ENCODE peak calls at places on chromosomes 3 and 15, in ten cellular contexts. I is HL-60, J is body of pancreas, W is transverse colon, U is stomach, G is mammary epithelial cell, E is fibroblast of lung, C is tibial artery, S is PC-3, P is neural progenitor cell. Z is an unnamed sample.
A peak's percentile ranks its signal among the peaks of the same experiment; 100 is the strongest.

GRCh38 chr3:53030864-53031445 is 14.9 kb downstream of the SFMBT1 start:
- DNase-seq in I (no peak), J (no peak), W (peak; percentile 48), U (no peak), G (peak; percentile 52), E (no peak), C (no peak), S (no peak), P (no peak), Z (peak; percentile 12)

GRCh38 chr15:90869601-90870353 is 1.4 kb downstream of the FURIN start:
- DNase-seq in I (peak; percentile 77), J (peak; percentile 58), W (peak; percentile 60), U (no peak), G (peak; percentile 83), E (peak; percentile 95), C (peak; percentile 90), S (peak; percentile 90), P (peak; percentile 61), Z (peak; percentile 88)

GRCh38 chr3:128730521-128730920 is 4.5 kb downstream of the RAB7A start:
- DNase-seq in I (no peak), J (no peak), W (no peak), U (no peak), G (no peak), E (no peak), C (no peak), S (no peak), P (no peak), Z (no peak)

GRCh38 chr3:188400494-188401243 is 246.7 kb downstream of the LPP start:
- DNase-seq in I (no peak), J (no peak), W (no peak), U (no peak), G (no peak), E (no peak), C (no peak), S (no peak), P (no peak), Z (no peak)

GRCh38 chr3:59424268-59425010 is 374.6 kb upstream of the CFAP20DC start:
- DNase-seq in I (no peak), J (no peak), W (no peak), U (no peak), G (peak; percentile 92), E (peak; percentile 92), C (no peak), S (peak; percentile 66), P (no peak), Z (no peak)

GRCh38 chr15:86193716-86194408 is 114.2 kb downstream of the AGBL1 start:
- DNase-seq in I (no peak), J (no peak), W (no peak), U (no peak), G (no peak), E (no peak), C (no peak), S (no peak), P (no peak), Z (no peak)

GRCh38 chr15:80852676-80853075 is 73.5 kb downstream of the CEMIP start:
- DNase-seq in I (no peak), J (no peak), W (peak; percentile 20), U (no peak), G (peak; percentile 62), E (no peak), C (no peak), S (peak; percentile 89), P (no peak), Z (no peak)

GRCh38 chr15:34987623-34987981 is 485 bp downstream of the ZNF770 start:
- DNase-seq in I (no peak), J (no peak), W (no peak), U (no peak), G (no peak), E (no peak), C (no peak), S (no peak), P (no peak), Z (peak; percentile 11)

GRCh38 chr3:49805367-49805782 is 2.3 kb downstream of the INKA1 start:
- DNase-seq in I (peak; percentile 88), J (peak; percentile 88), W (peak; percentile 50), U (peak; percentile 83), G (no peak), E (peak; percentile 21), C (peak; percentile 98), S (peak; percentile 47), P (no peak), Z (peak; percentile 98)

GRCh38 chr3:11240496-11240895 is 31.7 kb upstream of the ATG7 start:
- DNase-seq in I (no peak), J (no peak), W (no peak), U (no peak), G (no peak), E (peak; percentile 37), C (no peak), S (no peak), P (no peak), Z (no peak)

GRCh38 chr15:91942676-91943417 is 89.3 kb downstream of the SLCO3A1 start:
- DNase-seq in I (peak; percentile 96), J (peak; percentile 79), W (peak; percentile 84), U (peak; percentile 72), G (peak; percentile 99), E (peak; percentile 85), C (peak; percentile 92), S (peak; percentile 74), P (no peak), Z (peak; percentile 88)

GRCh38 chr3:30232142-30232541 is 374.3 kb upstream of the TGFBR2 start:
- DNase-seq in I (peak; percentile 45), J (no peak), W (no peak), U (no peak), G (no peak), E (peak; percentile 93), C (no peak), S (no peak), P (no peak), Z (no peak)

GRCh38 chr3:172564499-172564898 is 41.3 kb upstream of the TNFSF10 start:
- DNase-seq in I (no peak), J (no peak), W (no peak), U (no peak), G (no peak), E (no peak), C (no peak), S (no peak), P (no peak), Z (no peak)
- H3K27ac ChIP-seq in I (no peak overlapping the region), J (no peak overlapping the region), W (peak overlapping the region; percentile 88), U (no peak overlapping the region), G (no peak overlapping the region), E (no peak overlapping the region), C (no peak overlapping the region), S (no peak overlapping the region), P (no peak overlapping the region), Z (no peak overlapping the region)

GRCh38 chr15:67520976-67521769 is at the start of gene C15orf61:
- DNase-seq in I (peak; percentile 84), J (peak; percentile 96), W (peak; percentile 93), U (peak; percentile 91), G (peak; percentile 87), E (peak; percentile 80), C (peak; percentile 93), S (peak; percentile 91), P (peak; percentile 87), Z (peak; percentile 93)
- TF ChIP-seq CTCF in I (no peak), J (peak; percentile 18), W (no peak), U (no peak), G (no peak), E (peak; percentile 5), C (no peak), S (no peak), P (no peak), Z (no peak)

DNA sequence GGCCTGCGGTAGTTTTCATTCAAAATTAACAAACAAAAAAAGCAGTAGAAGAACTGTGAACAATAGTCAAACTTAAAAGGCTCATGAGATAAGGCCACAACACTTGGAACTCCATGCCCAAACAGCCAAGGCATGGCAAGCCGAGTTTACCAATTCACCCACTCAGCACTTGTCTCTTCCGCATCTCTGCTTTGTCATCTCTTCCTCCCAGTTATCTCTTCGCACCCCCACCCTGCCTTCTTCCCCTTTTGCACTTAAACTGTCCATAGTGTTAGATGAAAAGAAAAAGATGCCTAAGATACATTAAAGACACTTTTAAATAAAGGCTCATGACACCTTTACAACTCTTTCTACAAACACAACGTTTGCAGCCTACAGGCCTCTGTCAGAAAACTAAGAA is 11.1 kb downstream of the TLE3 start:
- DNase-seq in I (peak; percentile 79), J (no peak), W (no peak), U (no peak), G (no peak), E (no peak), C (no peak), S (no peak), P (no peak), Z (no peak)
- H3K4me3 ChIP-seq in I (no peak overlapping the region), J (no peak overlapping the region), W (no peak overlapping the region), U (no peak overlapping the region), G (no peak overlapping the region), E (no peak overlapping the region), C (no peak overlapping the region), S (no peak overlapping the region), P (no peak overlapping the region), Z (no peak overlapping the region)

DNA sequence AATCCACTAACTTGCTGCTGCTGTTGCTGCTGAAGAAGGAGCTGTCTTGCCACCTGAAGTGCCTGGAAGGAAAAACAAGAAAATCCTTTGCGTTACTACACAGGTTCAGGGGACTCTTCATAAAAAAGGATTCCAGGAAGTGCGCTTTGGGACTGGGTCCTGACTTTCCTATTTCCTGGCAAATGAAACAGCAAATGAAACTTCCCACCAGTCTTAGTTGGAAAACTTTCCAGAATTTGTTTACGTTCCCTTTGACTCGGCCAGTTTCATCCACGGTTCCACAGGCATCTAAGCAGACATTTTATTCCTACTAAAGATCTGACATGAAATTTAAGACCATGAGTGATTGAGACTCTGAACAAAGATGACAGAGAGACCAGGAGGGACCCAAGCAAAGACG is 471.0 kb downstream of the FOXP1 start:
- DNase-seq in I (no peak), J (no peak), W (no peak), U (no peak), G (no peak), E (no peak), C (no peak), S (no peak), P (no peak), Z (no peak)
- H3K27ac ChIP-seq in I (no peak overlapping the region), J (no peak overlapping the region), W (peak overlapping the region; percentile 68), U (peak overlapping the region; percentile 77), G (peak overlapping the region; percentile 67), E (peak overlapping the region; percentile 81), C (peak overlapping the region; percentile 34), S (peak overlapping the region; percentile 72), P (no peak overlapping the region), Z (peak overlapping the region; percentile 10)

GRCh38 chr15:61483599-61483998 is 254.5 kb upstream of the RORA start:
- DNase-seq in I (no peak), J (no peak), W (no peak), U (no peak), G (no peak), E (no peak), C (no peak), S (no peak), P (no peak), Z (no peak)
- TF ChIP-seq CTCF in I (no peak), J (no peak), W (no peak), U (no peak), G (no peak), E (no peak), C (no peak), S (no peak), P (no peak), Z (no peak)

GRCh38 chr3:112757197-112757596 is 89.5 kb downstream of the CD200R1L start:
- DNase-seq in I (no peak), J (no peak), W (no peak), U (no peak), G (peak; percentile 50), E (peak; percentile 56), C (no peak), S (peak; percentile 41), P (no peak), Z (no peak)
- H3K4me3 ChIP-seq in I (no peak overlapping the region), J (no peak overlapping the region), W (no peak overlapping the region), U (no peak overlapping the region), G (no peak overlapping the region), E (no peak overlapping the region), C (no peak overlapping the region), S (no peak overlapping the region), P (no peak overlapping the region), Z (no peak overlapping the region)